ENCODE peak calls at places on chromosomes 4 and X, in nine cellular contexts. One of them, this sample, is unnamed.

GRCh38 chr4:80610199-80610598 is 274.7 kb downstream of the CFAP299 start:
- DNase-seq in fibroblast of pulmonary artery: no peak
- DNase-seq in kidney epithelial cell: no peak
- DNase-seq in prostate gland: no peak
- DNase-seq in mammary epithelial cell: no peak
- DNase-seq in fibroblast of lung: no peak
- DNase-seq in A549: no peak
- DNase-seq in WTC11: no peak
- DNase-seq in left ventricle myocardium inferior: no peak
- DNase-seq in this sample: no peak

GRCh38 chr4:113636877-113637276 is 124.7 kb downstream of the CAMK2D start:
- DNase-seq in mammary epithelial cell: peak; percentile 53
- DNase-seq in kidney epithelial cell: no peak
- DNase-seq in fibroblast of pulmonary artery: peak; percentile 61
- DNase-seq in left ventricle myocardium inferior: no peak
- DNase-seq in prostate gland: no peak
- DNase-seq in fibroblast of lung: peak; percentile 71
- DNase-seq in WTC11: no peak
- DNase-seq in A549: no peak
- DNase-seq in this sample: no peak

GRCh38 chr4:147550626-147551250 is 66.5 kb upstream of the TMEM184C start:
- DNase-seq in prostate gland: no peak
- DNase-seq in kidney epithelial cell: peak; percentile 43
- DNase-seq in fibroblast of lung: peak; percentile 88
- DNase-seq in WTC11: no peak
- DNase-seq in A549: no peak
- DNase-seq in mammary epithelial cell: peak; percentile 65
- DNase-seq in left ventricle myocardium inferior: no peak
- DNase-seq in fibroblast of pulmonary artery: peak; percentile 56
- DNase-seq in this sample: no peak

GRCh38 chrX:68257015-68257414 is 176.3 kb downstream of the OPHN1 start:
- DNase-seq in WTC11: no peak
- DNase-seq in fibroblast of lung: no peak
- DNase-seq in A549: no peak
- DNase-seq in kidney epithelial cell: no peak
- DNase-seq in mammary epithelial cell: no peak
- DNase-seq in prostate gland: no peak
- DNase-seq in left ventricle myocardium inferior: no peak
- DNase-seq in fibroblast of pulmonary artery: no peak
- DNase-seq in this sample: no peak

GRCh38 chr4:168769416-168769815 is 240.6 kb downstream of the CBR4 start:
- DNase-seq in fibroblast of pulmonary artery: peak; percentile 69
- DNase-seq in WTC11: no peak
- DNase-seq in prostate gland: no peak
- DNase-seq in fibroblast of lung: peak; percentile 58
- DNase-seq in kidney epithelial cell: no peak
- DNase-seq in A549: no peak
- DNase-seq in mammary epithelial cell: peak; percentile 43
- DNase-seq in left ventricle myocardium inferior: no peak
- DNase-seq in this sample: no peak

GRCh38 chrX:107205770-107206696 is at the start of the genes DNAAF6 and NUP62CL:
- DNase-seq in WTC11: peak; percentile 82
- DNase-seq in fibroblast of pulmonary artery: peak; percentile 13
- DNase-seq in prostate gland: peak; percentile 42
- DNase-seq in left ventricle myocardium inferior: peak; percentile 36
- DNase-seq in fibroblast of lung: peak; percentile 4
- DNase-seq in mammary epithelial cell: peak; percentile 69
- DNase-seq in A549: peak; percentile 82
- DNase-seq in kidney epithelial cell: no peak
- DNase-seq in this sample: peak; percentile 55

GRCh38 chr4:184400375-184400870 is 73.9 kb downstream of the IRF2 start:
- DNase-seq in left ventricle myocardium inferior: no peak
- DNase-seq in A549: no peak
- DNase-seq in WTC11: no peak
- DNase-seq in fibroblast of lung: peak; percentile 97
- DNase-seq in mammary epithelial cell: peak; percentile 92
- DNase-seq in prostate gland: no peak
- DNase-seq in fibroblast of pulmonary artery: peak; percentile 97
- DNase-seq in kidney epithelial cell: no peak
- DNase-seq in this sample: no peak

GRCh38 chr4:84503495-84504437 is 4.7 kb upstream of the NKX6-1 start:
- DNase-seq in fibroblast of pulmonary artery: peak; percentile 79
- DNase-seq in fibroblast of lung: peak; percentile 77
- DNase-seq in kidney epithelial cell: peak; percentile 31
- DNase-seq in mammary epithelial cell: peak; percentile 52
- DNase-seq in left ventricle myocardium inferior: no peak
- DNase-seq in WTC11: peak; percentile 33
- DNase-seq in A549: peak; percentile 56
- DNase-seq in prostate gland: peak; percentile 30
- DNase-seq in this sample: no peak

GRCh38 chr4:184534511-184535391 is 60.4 kb upstream of the IRF2 start:
- DNase-seq in WTC11: no peak
- DNase-seq in A549: no peak
- DNase-seq in left ventricle myocardium inferior: no peak
- DNase-seq in fibroblast of lung: peak; percentile 70
- DNase-seq in mammary epithelial cell: peak; percentile 70
- DNase-seq in prostate gland: no peak
- DNase-seq in kidney epithelial cell: no peak
- DNase-seq in fibroblast of pulmonary artery: peak; percentile 88
- DNase-seq in this sample: no peak

GRCh38 chr4:108695062-108695461 is 44.7 kb downstream of the OSTC start:
- DNase-seq in A549: no peak
- DNase-seq in fibroblast of lung: no peak
- DNase-seq in kidney epithelial cell: no peak
- DNase-seq in left ventricle myocardium inferior: no peak
- DNase-seq in prostate gland: no peak
- DNase-seq in mammary epithelial cell: no peak
- DNase-seq in WTC11: no peak
- DNase-seq in fibroblast of pulmonary artery: no peak
- DNase-seq in this sample: no peak

GRCh38 chrX:19889582-19890342 is 2.4 kb upstream of the SH3KBP1 start:
- DNase-seq in left ventricle myocardium inferior: no peak
- DNase-seq in A549: peak; percentile 59
- DNase-seq in kidney epithelial cell: no peak
- DNase-seq in fibroblast of pulmonary artery: peak; percentile 77
- DNase-seq in fibroblast of lung: peak; percentile 42
- DNase-seq in prostate gland: no peak
- DNase-seq in mammary epithelial cell: peak; percentile 76
- DNase-seq in WTC11: peak; percentile 14
- DNase-seq in this sample: no peak

GRCh38 chr4:48032721-48033120 is 16.1 kb downstream of the NIPAL1 start:
- DNase-seq in left ventricle myocardium inferior: no peak
- DNase-seq in A549: no peak
- DNase-seq in fibroblast of lung: no peak
- DNase-seq in WTC11: no peak
- DNase-seq in mammary epithelial cell: no peak
- DNase-seq in prostate gland: no peak
- DNase-seq in kidney epithelial cell: no peak
- DNase-seq in fibroblast of pulmonary artery: peak; percentile 23
- DNase-seq in this sample: no peak

GRCh38 chr4:48035952-48036351 is 19.4 kb downstream of the NIPAL1 start:
- DNase-seq in prostate gland: no peak
- DNase-seq in mammary epithelial cell: no peak
- DNase-seq in WTC11: no peak
- DNase-seq in left ventricle myocardium inferior: no peak
- DNase-seq in A549: no peak
- DNase-seq in kidney epithelial cell: no peak
- DNase-seq in fibroblast of pulmonary artery: no peak
- DNase-seq in fibroblast of lung: no peak
- DNase-seq in this sample: no peak

GRCh38 chr4:48037117-48037462 is 20.5 kb downstream of the NIPAL1 start:
- DNase-seq in kidney epithelial cell: no peak
- DNase-seq in WTC11: no peak
- DNase-seq in fibroblast of lung: no peak
- DNase-seq in mammary epithelial cell: no peak
- DNase-seq in prostate gland: no peak
- DNase-seq in A549: no peak
- DNase-seq in left ventricle myocardium inferior: no peak
- DNase-seq in fibroblast of pulmonary artery: no peak
- DNase-seq in this sample: no peak

GRCh38 chr4:48031802-48032525 is 15.4 kb downstream of the NIPAL1 start:
- DNase-seq in left ventricle myocardium inferior: no peak
- DNase-seq in A549: no peak
- DNase-seq in kidney epithelial cell: no peak
- DNase-seq in WTC11: no peak
- DNase-seq in fibroblast of lung: peak; percentile 62
- DNase-seq in fibroblast of pulmonary artery: peak; percentile 76
- DNase-seq in prostate gland: no peak
- DNase-seq in mammary epithelial cell: no peak
- DNase-seq in this sample: no peak

DNA sequence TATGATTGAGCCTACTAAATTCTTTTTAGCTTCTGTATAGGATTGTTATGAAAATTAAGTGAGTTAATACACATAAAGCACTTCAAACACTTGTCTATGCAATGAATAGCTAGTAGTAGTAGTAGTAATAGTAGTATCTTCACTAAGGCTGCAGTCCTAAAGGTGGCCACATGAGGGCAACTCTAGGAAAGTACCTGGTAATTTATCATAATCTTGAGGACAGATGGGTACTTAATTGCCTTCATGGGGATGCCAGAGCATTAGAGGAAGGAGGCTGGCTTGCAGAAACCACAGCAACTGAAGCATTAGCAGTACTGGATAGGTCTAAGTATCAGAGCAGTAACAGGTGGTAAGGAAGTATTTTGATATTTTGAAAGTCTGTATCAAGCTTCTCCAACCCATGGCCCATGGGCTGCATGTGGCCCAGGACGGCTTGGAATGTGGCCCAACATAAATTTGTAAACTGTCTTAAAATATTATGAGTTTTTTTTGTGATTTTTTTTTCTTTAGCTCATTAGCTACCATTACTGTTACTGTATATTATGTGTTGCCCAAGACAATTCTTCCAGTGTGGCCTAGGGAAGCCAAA is 17.3 kb downstream of the NIPAL1 start:
- DNase-seq in fibroblast of pulmonary artery: peak; percentile 39
- DNase-seq in A549: no peak
- DNase-seq in kidney epithelial cell: no peak
- DNase-seq in left ventricle myocardium inferior: no peak
- DNase-seq in prostate gland: peak; percentile 20
- DNase-seq in WTC11: peak; percentile 54
- DNase-seq in fibroblast of lung: no peak
- DNase-seq in mammary epithelial cell: peak; percentile 34
- DNase-seq in this sample: peak; percentile 8
- TF ChIP-seq CTCF in fibroblast of pulmonary artery: peak; percentile 72
- TF ChIP-seq CTCF in A549: peak; percentile 23
- TF ChIP-seq CTCF in kidney epithelial cell: peak; percentile 60
- TF ChIP-seq CTCF in left ventricle myocardium inferior: peak; percentile 46
- TF ChIP-seq CTCF in prostate gland: no peak
- TF ChIP-seq CTCF in WTC11: peak; percentile 54
- TF ChIP-seq CTCF in fibroblast of lung: peak; percentile 45
- TF ChIP-seq CTCF in mammary epithelial cell: peak; percentile 76
- TF ChIP-seq CTCF in this sample: peak; percentile 72

DNA sequence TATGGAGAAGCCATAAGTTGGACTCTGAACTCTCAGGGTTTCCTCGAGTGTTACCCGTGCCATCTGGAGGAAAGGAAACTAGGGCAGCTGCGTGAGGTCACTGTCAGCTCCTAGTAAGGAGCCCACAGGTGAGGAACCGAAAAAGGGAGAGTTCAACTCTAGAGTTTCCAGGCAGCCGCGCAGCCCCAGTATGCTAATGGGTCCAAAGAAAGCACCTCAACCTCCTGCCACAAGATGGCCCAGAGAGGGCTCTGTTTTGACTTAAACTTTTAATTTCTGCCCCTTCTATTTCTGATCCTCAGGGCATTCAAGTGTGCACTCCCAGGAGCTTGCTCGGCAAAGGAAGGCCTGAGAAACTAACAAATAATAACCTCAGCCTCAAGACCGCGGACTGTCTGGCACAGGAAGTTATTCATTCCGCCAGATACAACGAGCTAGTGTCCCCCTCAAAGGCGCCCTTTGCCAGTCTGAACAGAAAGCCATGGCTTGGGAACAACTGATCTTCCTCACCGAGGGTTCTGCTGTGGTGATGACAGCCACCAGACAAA is 13.9 kb downstream of the SCARB2 start:
- DNase-seq in A549: no peak
- DNase-seq in fibroblast of lung: peak; percentile 26
- DNase-seq in kidney epithelial cell: no peak
- DNase-seq in fibroblast of pulmonary artery: peak; percentile 51
- DNase-seq in WTC11: peak; percentile 40
- DNase-seq in left ventricle myocardium inferior: peak; percentile 29
- DNase-seq in mammary epithelial cell: no peak
- DNase-seq in prostate gland: no peak
- DNase-seq in this sample: no peak
- TF ChIP-seq CTCF in A549: no peak
- TF ChIP-seq CTCF in fibroblast of lung: peak; percentile 16
- TF ChIP-seq CTCF in kidney epithelial cell: no peak
- TF ChIP-seq CTCF in fibroblast of pulmonary artery: peak; percentile 9
- TF ChIP-seq CTCF in WTC11: no peak
- TF ChIP-seq CTCF in left ventricle myocardium inferior: no peak
- TF ChIP-seq CTCF in mammary epithelial cell: no peak
- TF ChIP-seq CTCF in prostate gland: no peak
- TF ChIP-seq CTCF in this sample: no peak

GRCh38 chr4:71356924-71357663 is 18.3 kb downstream of the SLC4A4 start:
- DNase-seq in WTC11: no peak
- DNase-seq in prostate gland: no peak
- DNase-seq in left ventricle myocardium inferior: no peak
- DNase-seq in fibroblast of pulmonary artery: no peak
- DNase-seq in A549: no peak
- DNase-seq in fibroblast of lung: no peak
- DNase-seq in mammary epithelial cell: no peak
- DNase-seq in kidney epithelial cell: no peak
- DNase-seq in this sample: no peak

GRCh38 chr4:71355045-71355444 is 16.2 kb downstream of the SLC4A4 start:
- DNase-seq in mammary epithelial cell: no peak
- DNase-seq in fibroblast of lung: no peak
- DNase-seq in prostate gland: no peak
- DNase-seq in WTC11: no peak
- DNase-seq in fibroblast of pulmonary artery: no peak
- DNase-seq in left ventricle myocardium inferior: no peak
- DNase-seq in kidney epithelial cell: no peak
- DNase-seq in A549: no peak
- DNase-seq in this sample: no peak

GRCh38 chr4:71355971-71356370 is 17.2 kb downstream of the SLC4A4 start:
- DNase-seq in kidney epithelial cell: no peak
- DNase-seq in mammary epithelial cell: no peak
- DNase-seq in left ventricle myocardium inferior: no peak
- DNase-seq in fibroblast of pulmonary artery: no peak
- DNase-seq in prostate gland: no peak
- DNase-seq in A549: no peak
- DNase-seq in WTC11: no peak
- DNase-seq in fibroblast of lung: no peak
- DNase-seq in this sample: no peak

GRCh38 chr4:71361476-71361875 is 22.7 kb downstream of the SLC4A4 start:
- DNase-seq in left ventricle myocardium inferior: no peak
- DNase-seq in WTC11: no peak
- DNase-seq in mammary epithelial cell: no peak
- DNase-seq in prostate gland: no peak
- DNase-seq in fibroblast of pulmonary artery: no peak
- DNase-seq in A549: no peak
- DNase-seq in fibroblast of lung: no peak
- DNase-seq in kidney epithelial cell: no peak
- DNase-seq in this sample: no peak

GRCh38 chr4:71360844-71361243 is 22.0 kb downstream of the SLC4A4 start:
- DNase-seq in A549: no peak
- DNase-seq in fibroblast of pulmonary artery: no peak
- DNase-seq in fibroblast of lung: no peak
- DNase-seq in prostate gland: no peak
- DNase-seq in mammary epithelial cell: no peak
- DNase-seq in kidney epithelial cell: no peak
- DNase-seq in left ventricle myocardium inferior: no peak
- DNase-seq in WTC11: peak; percentile 16
- DNase-seq in this sample: no peak
- TF ChIP-seq CTCF in A549: no peak
- TF ChIP-seq CTCF in fibroblast of pulmonary artery: no peak
- TF ChIP-seq CTCF in fibroblast of lung: no peak
- TF ChIP-seq CTCF in prostate gland: no peak
- TF ChIP-seq CTCF in mammary epithelial cell: no peak
- TF ChIP-seq CTCF in kidney epithelial cell: no peak
- TF ChIP-seq CTCF in left ventricle myocardium inferior: no peak
- TF ChIP-seq CTCF in WTC11: no peak
- TF ChIP-seq CTCF in this sample: no peak

GRCh38 chr4:173318648-173319211 is 15.4 kb downstream of the HMGB2 start:
- DNase-seq in left ventricle myocardium inferior: no peak
- DNase-seq in fibroblast of pulmonary artery: peak; percentile 77
- DNase-seq in mammary epithelial cell: peak; percentile 56
- DNase-seq in WTC11: no peak
- DNase-seq in fibroblast of lung: peak; percentile 80
- DNase-seq in kidney epithelial cell: no peak
- DNase-seq in prostate gland: no peak
- DNase-seq in A549: no peak
- DNase-seq in this sample: no peak
- TF ChIP-seq CTCF in left ventricle myocardium inferior: peak; percentile 63
- TF ChIP-seq CTCF in fibroblast of pulmonary artery: peak; percentile 17
- TF ChIP-seq CTCF in mammary epithelial cell: peak; percentile 2
- TF ChIP-seq CTCF in WTC11: no peak
- TF ChIP-seq CTCF in fibroblast of lung: no peak
- TF ChIP-seq CTCF in kidney epithelial cell: no peak
- TF ChIP-seq CTCF in prostate gland: peak; percentile 56
- TF ChIP-seq CTCF in A549: peak; percentile 51
- TF ChIP-seq CTCF in this sample: peak; percentile 63